ENCODE peak calls at places on chromosomes 12 and 14, in seven cellular contexts. A, W, R, E, M, P and F are unnamed samples.

GRCh38 chr12:67915335-67915851 is 73.9 kb upstream of the IFNG-AS1 start:
- DNase-seq in W (no peak), R (no peak), E (no peak), A (no peak), M (no peak), P (no peak), F (no peak)

GRCh38 chr12:128920468-128920867 is 67.2 kb downstream of the GLT1D1 start:
- DNase-seq in M (no peak), W (no peak), A (no peak), E (peak; percentile 10), R (no peak), P (no peak), F (no peak)

GRCh38 chr14:73759183-73759713 is 45.1 kb upstream of the PNMA1 start:
- DNase-seq in W (no peak), R (peak; percentile 77), E (peak; percentile 87), A (peak; percentile 91), M (peak; percentile 50), P (no peak), F (peak; percentile 69)

GRCh38 chr12:99486277-99486676 is 161.3 kb upstream of the GARIN6 start:
- DNase-seq in W (no peak), E (no peak), A (no peak), R (no peak), P (no peak), M (no peak), F (no peak)

GRCh38 chr12:108414021-108414420 is 74.9 kb upstream of the CMKLR1 start:
- DNase-seq in M (no peak), R (no peak), W (no peak), A (no peak), E (no peak), P (no peak), F (no peak)

GRCh38 chr14:89085154-89086059 is 261.0 kb downstream of the TTC8 start:
- DNase-seq in A (peak; percentile 45), R (no peak), M (no peak), W (no peak), P (no peak), E (peak; percentile 62), F (no peak)

GRCh38 chr12:95169368-95169767 is 47.9 kb downstream of the FGD6 start:
- DNase-seq in A (no peak), R (peak; percentile 72), W (no peak), P (peak; percentile 89), E (no peak), M (peak; percentile 92), F (no peak)

GRCh38 chr12:79747274-79747673 is 56.5 kb upstream of the PAWR start:
- DNase-seq in W (no peak), P (no peak), M (peak; percentile 55), E (no peak), A (no peak), R (no peak), F (no peak)

GRCh38 chr14:72892879-72893635 is 844 bp downstream of the DPF3 start:
- DNase-seq in P (no peak), M (no peak), R (peak; percentile 42), W (no peak), A (peak; percentile 49), E (no peak), F (no peak)

GRCh38 chr12:76444408-76444984 is 96.3 kb upstream of the BBS10 start:
- DNase-seq in M (peak; percentile 63), R (no peak), W (no peak), E (no peak), A (no peak), P (no peak), F (no peak)

GRCh38 chr12:5171701-5172100 is 128.0 kb downstream of the KCNA5 start:
- DNase-seq in R (peak; percentile 38), P (peak; percentile 48), M (peak; percentile 77), W (no peak), E (peak; percentile 23), A (no peak), F (no peak)

GRCh38 chr14:29321646-29322045 is 555.1 kb downstream of the FOXG1 start:
- DNase-seq in A (no peak), E (no peak), W (no peak), P (no peak), M (peak; percentile 90), R (no peak), F (no peak)

GRCh38 chr14:58533417-58533816 is 104.3 kb upstream of the DACT1 start:
- DNase-seq in M (no peak), E (peak; percentile 10), A (peak; percentile 34), R (no peak), P (no peak), W (no peak), F (no peak)

GRCh38 chr14:103284574-103285467 is 49.2 kb upstream of the EIF5 start:
- DNase-seq in E (no peak), W (no peak), A (no peak), M (peak; percentile 31), P (peak; percentile 48), R (peak; percentile 37), F (no peak)

GRCh38 chr14:54804720-54805060 is 97.9 kb downstream of the GCH1 start:
- DNase-seq in A (no peak), R (no peak), P (no peak), M (no peak), W (no peak), E (no peak), F (no peak)

GRCh38 chr14:100824156-100824555 is 1.8 kb upstream of the MEG3 start:
- DNase-seq in R (no peak), A (peak; percentile 67), W (no peak), E (peak; percentile 22), M (peak; percentile 49), P (no peak), F (no peak)

GRCh38 chr14:50910495-50911420 is 33.5 kb downstream of the PYGL start:
- DNase-seq in M (no peak), R (no peak), W (no peak), A (no peak), P (no peak), E (no peak), F (no peak)

GRCh38 chr12:102462803-102463499 is 17.4 kb downstream of the IGF1 start:
- DNase-seq in W (no peak), E (no peak), M (peak; percentile 80), A (no peak), P (no peak), R (no peak), F (no peak)

GRCh38 chr14:25413058-25413457 is 363.1 kb upstream of the STXBP6 start:
- DNase-seq in R (no peak), M (no peak), A (no peak), P (no peak), W (no peak), E (no peak), F (no peak)

GRCh38 chr12:57779736-57780135 is 2.9 kb upstream of the TSFM start:
- DNase-seq in R (no peak), E (no peak), W (no peak), P (no peak), M (peak; percentile 46), A (no peak), F (no peak)

GRCh38 chr12:22287056-22287455 is 47.5 kb downstream of the ST8SIA1 start:
- DNase-seq in P (no peak), M (no peak), R (no peak), E (no peak), W (no peak), A (no peak), F (no peak)
- H3K4me3 ChIP-seq in P (no peak overlapping the region), M (no peak overlapping the region), R (no peak overlapping the region), E (no peak overlapping the region), W (no peak overlapping the region), A (no peak overlapping the region), F (no peak overlapping the region)

DNA sequence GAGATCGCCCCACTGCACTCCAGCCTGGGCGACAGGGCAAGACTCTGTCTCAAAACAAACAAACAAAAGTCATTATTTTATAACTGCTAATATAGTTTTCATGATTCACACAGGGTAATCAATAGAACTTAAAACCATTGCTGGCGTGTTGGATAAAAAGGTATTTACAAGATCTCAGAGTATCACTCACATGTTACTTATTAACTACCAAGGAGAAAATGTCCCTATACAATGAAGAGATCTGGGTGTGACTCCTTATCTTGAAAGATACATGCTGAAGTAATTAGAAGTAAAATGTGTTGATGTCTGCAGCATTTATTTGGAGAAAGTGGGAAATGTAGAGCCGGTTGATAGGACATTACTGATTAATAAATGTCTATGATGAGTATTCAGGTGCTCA is 57.3 kb upstream of the PIK3C2G start:
- DNase-seq in R (no peak), M (no peak), P (no peak), E (no peak), W (no peak), A (no peak), F (no peak)
- TF ChIP-seq CTCF in R (no peak), M (no peak), P (no peak), E (no peak), W (no peak), A (no peak), F (no peak)

GRCh38 chr14:90804292-90804671 is 11.9 kb downstream of the TTC7B start:
- DNase-seq in E (no peak), M (no peak), R (peak; percentile 26), P (no peak), W (no peak), A (no peak), F (no peak)
- H3K27ac ChIP-seq in E (no peak overlapping the region), M (no peak overlapping the region), R (peak overlapping the region; percentile 97), P (no peak overlapping the region), W (no peak overlapping the region), A (peak overlapping the region; percentile 59), F (peak overlapping the region; percentile 4)

GRCh38 chr12:111995782-111996480 is 17.0 kb downstream of the TMEM116 start:
- DNase-seq in P (no peak), W (no peak), R (no peak), A (no peak), E (no peak), M (no peak), F (no peak)

GRCh38 chr12:111991946-111992345 is 21.0 kb downstream of the TMEM116 start:
- DNase-seq in E (no peak), M (peak; percentile 69), P (no peak), W (no peak), R (peak; percentile 17), A (no peak), F (no peak)

GRCh38 chr12:111992464-111992863 is 20.5 kb downstream of the TMEM116 start:
- DNase-seq in P (no peak), R (no peak), M (no peak), W (no peak), A (no peak), E (no peak), F (no peak)

GRCh38 chr12:111991535-111991934 is 21.4 kb downstream of the TMEM116 start:
- DNase-seq in M (no peak), E (no peak), A (no peak), W (no peak), R (no peak), P (no peak), F (no peak)

DNA sequence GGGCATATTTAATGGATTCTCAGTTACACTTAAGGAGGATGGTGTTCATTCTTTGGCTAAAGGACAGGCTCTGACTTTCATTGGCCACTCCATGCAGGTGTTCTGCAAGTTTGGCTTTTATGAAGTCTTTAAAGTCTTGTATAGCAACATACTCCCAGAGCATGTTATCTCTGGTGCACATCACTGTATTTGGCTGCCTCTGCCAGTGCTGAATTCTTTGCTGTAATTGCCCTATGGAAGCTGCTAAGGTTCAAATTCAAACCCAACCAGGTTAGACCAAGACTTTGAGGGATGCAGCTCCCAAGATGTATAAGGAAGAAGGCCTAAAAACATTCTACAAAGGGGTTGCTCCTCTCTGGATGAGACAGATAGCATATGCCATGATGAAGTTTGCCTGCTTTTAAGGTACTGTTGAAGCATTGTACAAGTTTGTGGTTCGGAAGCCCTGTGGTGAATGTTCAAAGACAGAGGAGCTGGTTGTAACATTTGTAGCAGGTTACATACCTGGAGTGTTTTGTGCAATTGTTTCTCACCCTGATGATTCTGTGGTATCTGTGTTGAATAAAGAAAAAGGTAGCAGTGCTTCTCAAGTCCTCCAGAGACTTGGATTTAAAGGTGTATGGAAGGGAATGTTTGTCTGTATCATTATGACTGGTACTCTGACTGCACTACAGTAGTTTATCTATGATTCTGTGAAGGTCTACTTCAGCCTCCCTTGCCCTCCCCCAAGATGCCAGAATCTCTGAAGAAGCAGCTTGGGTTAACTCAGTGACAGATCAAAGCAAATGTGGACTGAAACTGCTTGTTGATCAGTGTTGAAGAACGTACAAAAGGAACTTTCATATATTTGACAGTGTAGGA is 19.4 kb downstream of the TMEM116 start:
- DNase-seq in P (no peak), W (no peak), A (no peak), E (no peak), M (no peak), R (peak; percentile 58), F (no peak)
- H3K4me3 ChIP-seq in P (no peak overlapping the region), W (no peak overlapping the region), A (no peak overlapping the region), E (no peak overlapping the region), M (no peak overlapping the region), R (no peak overlapping the region), F (no peak overlapping the region)